ENCODE peak calls at places on chromosomes 3 and 15, in ten cellular contexts. A is G401; D is stimulated activated CD4-positive, alpha-beta T cell treated with anti-CD3 and anti-CD28 coated beads, Interleukin-2, amount 100 ng/mL, for 48 hours; F is RKO; V is activated CD8-positive, alpha-beta memory T cell treated with anti-CD3 and anti-CD28 coated beads for 48 hours; L is memory B cell; K is PC-3; C is RPMI7951; T is skeletal muscle cell; S is cerebellar cortex. P is an unnamed sample.

GRCh38 chr3:32198011-32198410 is 40.5 kb upstream of the CMTM8 start:
- DNase-seq in T (no peak), D (no peak), V (no peak), C (no peak), K (no peak), S (no peak), F (no peak), A (no peak), L (no peak), P (no peak)

GRCh38 chr3:95172549-95172948 is 1109.7 kb downstream of the NSUN3 start:
- DNase-seq in A (peak), K (no peak), V (no peak), D (no peak), C (no peak), T (no peak), L (no peak), F (no peak), S (peak), P (no peak)

GRCh38 chr3:62493116-62493801 is 119.9 kb upstream of the FEZF2 start:
- DNase-seq in K (no peak), V (no peak), A (no peak), F (no peak), T (no peak), C (no peak), D (no peak), L (no peak), S (no peak), P (no peak)

GRCh38 chr15:45136378-45136764 is 6.6 kb downstream of the DUOX1 start:
- DNase-seq in T (no peak), F (no peak), V (no peak), A (no peak), C (no peak), S (no peak), D (no peak), K (no peak), L (no peak), P (no peak)

GRCh38 chr3:135973846-135974245 is 8.3 kb downstream of the PPP2R3A start:
- DNase-seq in L (no peak), K (no peak), D (no peak), A (no peak), T (no peak), F (no peak), C (no peak), V (no peak), S (no peak), P (no peak)

GRCh38 chr15:76936671-76937070 is 5.1 kb downstream of the RCN2 start:
- DNase-seq in S (no peak), C (no peak), F (no peak), D (no peak), L (no peak), K (no peak), A (no peak), T (no peak), V (no peak), P (no peak)

GRCh38 chr3:155334897-155335883 is 41.7 kb upstream of the STRIT1 start:
- DNase-seq in A (peak), F (no peak), L (no peak), K (no peak), D (no peak), S (peak), T (no peak), V (no peak), C (no peak), P (no peak)

GRCh38 chr3:14906355-14906960 is 40.9 kb upstream of the NR2C2 start:
- DNase-seq in F (no peak), C (no peak), A (no peak), S (no peak), V (no peak), D (no peak), K (no peak), L (no peak), T (no peak), P (no peak)

GRCh38 chr15:38189651-38190280 is 62.9 kb upstream of the SPRED1 start:
- DNase-seq in C (no peak), D (no peak), T (no peak), V (no peak), L (no peak), A (no peak), F (no peak), K (no peak), S (no peak), P (no peak)

GRCh38 chr3:14980689-14981088 is 33.3 kb downstream of the NR2C2 start:
- DNase-seq in D (no peak), C (no peak), L (no peak), F (no peak), A (no peak), K (no peak), T (no peak), S (no peak), V (no peak), P (no peak)

GRCh38 chr15:95259965-95260364 is 1028.6 kb downstream of the MCTP2 start:
- DNase-seq in T (no peak), K (no peak), L (no peak), V (no peak), D (no peak), F (no peak), S (no peak), A (no peak), C (no peak), P (no peak)

GRCh38 chr3:119323401-119324107 is 29.4 kb downstream of the ARHGAP31 start:
- DNase-seq in V (no peak), A (no peak), C (no peak), S (no peak), K (peak), T (no peak), F (no peak), L (no peak), D (peak), P (no peak)

GRCh38 chr3:28867836-28868235 is 413.0 kb upstream of the RBMS3 start:
- DNase-seq in C (no peak), F (no peak), A (no peak), S (no peak), D (no peak), K (no peak), L (no peak), V (no peak), T (peak), P (no peak)

GRCh38 chr3:161171639-161172552 is 49.2 kb upstream of the NMD3 start:
- DNase-seq in D (no peak), L (no peak), V (no peak), T (no peak), C (peak), A (peak), K (peak), S (peak), F (peak), P (no peak)

GRCh38 chr15:76335129-76335850 is 1.3 kb upstream of the ISL2 start:
- DNase-seq in T (no peak), C (no peak), D (no peak), A (no peak), V (no peak), F (no peak), L (no peak), K (no peak), S (no peak), P (no peak)

GRCh38 chr15:94075349-94075748 is 156.0 kb upstream of the MCTP2 start:
- DNase-seq in T (peak), A (peak), D (no peak), K (no peak), L (no peak), S (no peak), V (no peak), C (peak), F (no peak), P (no peak)

GRCh38 chr3:49346797-49347251 is 7.0 kb upstream of the USP4 start:
- DNase-seq in L (no peak), C (peak), S (no peak), F (no peak), V (no peak), D (no peak), A (no peak), T (peak), K (peak), P (no peak)

GRCh38 chr3:52200981-52201679 is 3.2 kb downstream of the ALAS1 start:
- DNase-seq in C (no peak), L (no peak), T (no peak), D (no peak), K (no peak), A (no peak), S (no peak), V (no peak), F (peak), P (no peak)

GRCh38 chr3:125129512-125129962 is 73.7 kb upstream of the HEG1 start:
- DNase-seq in S (no peak), T (peak), F (peak), A (no peak), C (peak), L (no peak), K (peak), D (no peak), V (no peak), P (no peak)

GRCh38 chr3:197256836-197257444 is 41.5 kb downstream of the DLG1 start:
- DNase-seq in T (peak), S (peak), V (no peak), A (peak), D (no peak), K (peak), C (peak), L (peak), F (peak), P (peak)

GRCh38 chr15:94000603-94001002 is 230.8 kb upstream of the MCTP2 start:
- DNase-seq in L (no peak), T (no peak), K (no peak), F (no peak), A (no peak), C (no peak), V (no peak), S (no peak), D (no peak), P (no peak)

P was measured in Panc1.